ENCODE peak calls at places on chromosomes 3 and 15, in eight cellular contexts. One of them, this sample, is unnamed.

GRCh38 chr3:52145736-52146110 is 8.5 kb downstream of the POC1A start:
- DNase-seq in NCI-H524: no peak
- DNase-seq in fibroblast of mammary gland: no peak
- DNase-seq in stimulated activated CD4-positive, alpha-beta T cell treated with anti-CD3 and anti-CD28 coated beads, TNF-alpha, amount 100 ng/mL, for 1 hour: no peak
- DNase-seq in esophagus squamous epithelium: no peak
- DNase-seq in GM20000: no peak
- DNase-seq in stimulated activated CD8-positive, alpha-beta memory T cell treated with anti-CD3 and anti-CD28 coated beads, Interleukin-15, amount 100 ng/mL, for 24 hours: no peak
- DNase-seq in retina: no peak
- DNase-seq in this sample: no peak

GRCh38 chr3:56468184-56469106 is at the start of gene ERC2:
- DNase-seq in NCI-H524: peak
- DNase-seq in fibroblast of mammary gland: peak
- DNase-seq in stimulated activated CD4-positive, alpha-beta T cell treated with anti-CD3 and anti-CD28 coated beads, TNF-alpha, amount 100 ng/mL, for 1 hour: no peak
- DNase-seq in esophagus squamous epithelium: no peak
- DNase-seq in GM20000: no peak
- DNase-seq in stimulated activated CD8-positive, alpha-beta memory T cell treated with anti-CD3 and anti-CD28 coated beads, Interleukin-15, amount 100 ng/mL, for 24 hours: no peak
- DNase-seq in retina: peak
- DNase-seq in this sample: peak

GRCh38 chr3:53836084-53836872 is 9.9 kb downstream of the CHDH start:
- DNase-seq in NCI-H524: no peak
- DNase-seq in fibroblast of mammary gland: no peak
- DNase-seq in stimulated activated CD4-positive, alpha-beta T cell treated with anti-CD3 and anti-CD28 coated beads, TNF-alpha, amount 100 ng/mL, for 1 hour: no peak
- DNase-seq in esophagus squamous epithelium: no peak
- DNase-seq in GM20000: no peak
- DNase-seq in stimulated activated CD8-positive, alpha-beta memory T cell treated with anti-CD3 and anti-CD28 coated beads, Interleukin-15, amount 100 ng/mL, for 24 hours: no peak
- DNase-seq in retina: no peak
- DNase-seq in this sample: no peak

GRCh38 chr3:169871129-169871886 is 1.6 kb upstream of the LRRC31 start:
- DNase-seq in NCI-H524: no peak
- DNase-seq in fibroblast of mammary gland: no peak
- DNase-seq in stimulated activated CD4-positive, alpha-beta T cell treated with anti-CD3 and anti-CD28 coated beads, TNF-alpha, amount 100 ng/mL, for 1 hour: no peak
- DNase-seq in esophagus squamous epithelium: no peak
- DNase-seq in GM20000: no peak
- DNase-seq in stimulated activated CD8-positive, alpha-beta memory T cell treated with anti-CD3 and anti-CD28 coated beads, Interleukin-15, amount 100 ng/mL, for 24 hours: no peak
- DNase-seq in retina: no peak
- DNase-seq in this sample: no peak

GRCh38 chr15:90029024-90029423 is 27.9 kb downstream of the ZNF710 start:
- DNase-seq in NCI-H524: no peak
- DNase-seq in fibroblast of mammary gland: no peak
- DNase-seq in stimulated activated CD4-positive, alpha-beta T cell treated with anti-CD3 and anti-CD28 coated beads, TNF-alpha, amount 100 ng/mL, for 1 hour: no peak
- DNase-seq in esophagus squamous epithelium: no peak
- DNase-seq in GM20000: no peak
- DNase-seq in stimulated activated CD8-positive, alpha-beta memory T cell treated with anti-CD3 and anti-CD28 coated beads, Interleukin-15, amount 100 ng/mL, for 24 hours: no peak
- DNase-seq in retina: no peak
- DNase-seq in this sample: no peak

GRCh38 chr3:172040976-172041963 is 1.9 kb downstream of the FNDC3B start:
- DNase-seq in NCI-H524: no peak
- DNase-seq in fibroblast of mammary gland: peak
- DNase-seq in stimulated activated CD4-positive, alpha-beta T cell treated with anti-CD3 and anti-CD28 coated beads, TNF-alpha, amount 100 ng/mL, for 1 hour: no peak
- DNase-seq in esophagus squamous epithelium: no peak
- DNase-seq in GM20000: no peak
- DNase-seq in stimulated activated CD8-positive, alpha-beta memory T cell treated with anti-CD3 and anti-CD28 coated beads, Interleukin-15, amount 100 ng/mL, for 24 hours: no peak
- DNase-seq in retina: no peak
- DNase-seq in this sample: no peak

GRCh38 chr3:143590660-143591059 is 257.6 kb downstream of the SLC9A9 start:
- DNase-seq in NCI-H524: no peak
- DNase-seq in fibroblast of mammary gland: no peak
- DNase-seq in stimulated activated CD4-positive, alpha-beta T cell treated with anti-CD3 and anti-CD28 coated beads, TNF-alpha, amount 100 ng/mL, for 1 hour: no peak
- DNase-seq in esophagus squamous epithelium: no peak
- DNase-seq in GM20000: no peak
- DNase-seq in stimulated activated CD8-positive, alpha-beta memory T cell treated with anti-CD3 and anti-CD28 coated beads, Interleukin-15, amount 100 ng/mL, for 24 hours: no peak
- DNase-seq in retina: no peak
- DNase-seq in this sample: no peak

GRCh38 chr3:111070772-111071256 is 802 bp upstream of the NECTIN3 start:
- DNase-seq in NCI-H524: peak
- DNase-seq in fibroblast of mammary gland: no peak
- DNase-seq in stimulated activated CD4-positive, alpha-beta T cell treated with anti-CD3 and anti-CD28 coated beads, TNF-alpha, amount 100 ng/mL, for 1 hour: no peak
- DNase-seq in esophagus squamous epithelium: no peak
- DNase-seq in GM20000: peak
- DNase-seq in stimulated activated CD8-positive, alpha-beta memory T cell treated with anti-CD3 and anti-CD28 coated beads, Interleukin-15, amount 100 ng/mL, for 24 hours: no peak
- DNase-seq in retina: peak
- DNase-seq in this sample: no peak

GRCh38 chr3:114143817-114144216 is 35.0 kb downstream of the DRD3 start:
- DNase-seq in NCI-H524: no peak
- DNase-seq in fibroblast of mammary gland: no peak
- DNase-seq in stimulated activated CD4-positive, alpha-beta T cell treated with anti-CD3 and anti-CD28 coated beads, TNF-alpha, amount 100 ng/mL, for 1 hour: no peak
- DNase-seq in esophagus squamous epithelium: no peak
- DNase-seq in GM20000: no peak
- DNase-seq in stimulated activated CD8-positive, alpha-beta memory T cell treated with anti-CD3 and anti-CD28 coated beads, Interleukin-15, amount 100 ng/mL, for 24 hours: no peak
- DNase-seq in retina: no peak
- DNase-seq in this sample: no peak

GRCh38 chr3:50319872-50320625 is 2.5 kb downstream of the HYAL2 start:
- DNase-seq in NCI-H524: no peak
- DNase-seq in fibroblast of mammary gland: no peak
- DNase-seq in stimulated activated CD4-positive, alpha-beta T cell treated with anti-CD3 and anti-CD28 coated beads, TNF-alpha, amount 100 ng/mL, for 1 hour: no peak
- DNase-seq in esophagus squamous epithelium: no peak
- DNase-seq in GM20000: no peak
- DNase-seq in stimulated activated CD8-positive, alpha-beta memory T cell treated with anti-CD3 and anti-CD28 coated beads, Interleukin-15, amount 100 ng/mL, for 24 hours: no peak
- DNase-seq in retina: no peak
- DNase-seq in this sample: no peak

GRCh38 chr3:138049157-138049919 is 39.4 kb downstream of the CLDN18 start:
- DNase-seq in NCI-H524: no peak
- DNase-seq in fibroblast of mammary gland: peak
- DNase-seq in stimulated activated CD4-positive, alpha-beta T cell treated with anti-CD3 and anti-CD28 coated beads, TNF-alpha, amount 100 ng/mL, for 1 hour: no peak
- DNase-seq in esophagus squamous epithelium: no peak
- DNase-seq in GM20000: no peak
- DNase-seq in stimulated activated CD8-positive, alpha-beta memory T cell treated with anti-CD3 and anti-CD28 coated beads, Interleukin-15, amount 100 ng/mL, for 24 hours: no peak
- DNase-seq in retina: no peak
- DNase-seq in this sample: no peak

GRCh38 chr3:117630885-117631284 is 921.3 kb downstream of the TUSC7 start:
- DNase-seq in NCI-H524: peak
- DNase-seq in fibroblast of mammary gland: peak
- DNase-seq in stimulated activated CD4-positive, alpha-beta T cell treated with anti-CD3 and anti-CD28 coated beads, TNF-alpha, amount 100 ng/mL, for 1 hour: no peak
- DNase-seq in esophagus squamous epithelium: no peak
- DNase-seq in GM20000: no peak
- DNase-seq in stimulated activated CD8-positive, alpha-beta memory T cell treated with anti-CD3 and anti-CD28 coated beads, Interleukin-15, amount 100 ng/mL, for 24 hours: no peak
- DNase-seq in retina: no peak
- DNase-seq in this sample: no peak

This sample was measured in head of caudate nucleus.